ENCODE peak calls at places on chromosomes 1 and 21, in seven cellular contexts. V, K, M, Z, F, C and E are unnamed samples. For H3K9me3, the result is how much of the 10 kb centered on the place peaks cover.

GRCh38 chr1:182185147-182185546 is 123.6 kb upstream of the ZNF648 start:
- DNase-seq in V (no peak), K (no peak), M (no peak), Z (no peak), F (no peak), C (no peak), E (no peak)

GRCh38 chr1:193216920-193217319 is 30.5 kb upstream of the B3GALT2 start:
- DNase-seq in V (no peak), K (no peak), M (no peak), Z (no peak), F (no peak), C (no peak), E (no peak)

GRCh38 chr1:85142753-85143152 is 58.1 kb downstream of the SYDE2 start:
- DNase-seq in V (no peak), K (no peak), M (no peak), Z (no peak), F (no peak), C (no peak), E (no peak)

GRCh38 chr1:25106352-25106751 is 126.0 kb downstream of the SYF2 start:
- DNase-seq in V (no peak), K (no peak), M (no peak), Z (no peak), F (no peak), C (no peak), E (no peak)

GRCh38 chr1:31669786-31670582 is 25.3 kb upstream of the PEF1 start:
- DNase-seq in V (peak), K (peak), M (peak), Z (peak), F (peak), C (no peak), E (no peak)

GRCh38 chr21:43330306-43330881 is 96.5 kb downstream of the SIK1 start:
- DNase-seq in V (no peak), K (no peak), M (no peak), Z (no peak), F (no peak), C (peak), E (no peak)

GRCh38 chr1:154778944-154779343 is 91.1 kb downstream of the KCNN3 start:
- DNase-seq in V (no peak), K (no peak), M (no peak), Z (no peak), F (no peak), C (no peak), E (no peak)

GRCh38 chr1:13981142-13981541 is 281.2 kb downstream of the PRDM2 start:
- DNase-seq in V (no peak), K (no peak), M (no peak), Z (no peak), F (no peak), C (no peak), E (no peak)

GRCh38 chr1:54748094-54748835 is 16.1 kb downstream of the PARS2 start:
- DNase-seq in V (no peak), K (no peak), M (no peak), Z (no peak), F (no peak), C (no peak), E (no peak)

GRCh38 chr1:101309334-101310221 is 72.8 kb downstream of the S1PR1 start:
- DNase-seq in V (peak), K (peak), M (no peak), Z (peak), F (peak), C (peak), E (no peak)

GRCh38 chr1:179881642-179882252 is 338 bp upstream of the TOR1AIP1 start:
- DNase-seq in V (no peak), K (peak), M (peak), Z (no peak), F (no peak), C (no peak), E (no peak)

GRCh38 chr1:85502625-85503083 is 37.7 kb upstream of the DDAH1 start:
- DNase-seq in V (no peak), K (peak), M (no peak), Z (no peak), F (peak), C (peak), E (no peak)

GRCh38 chr1:1272341-1273151 is 1.1 kb downstream of the UBE2J2 start:
- DNase-seq in V (peak), K (peak), M (no peak), Z (peak), F (no peak), C (peak), E (no peak)

GRCh38 chr1:20462397-20462796 is 23.6 kb downstream of the CAMK2N1 start:
- DNase-seq in V (no peak), K (no peak), M (no peak), Z (peak), F (no peak), C (no peak), E (no peak)

GRCh38 chr1:31576201-31576669 is at the start of gene TINAGL1:
- DNase-seq in V (peak), K (peak), M (no peak), Z (peak), F (no peak), C (peak), E (no peak)

GRCh38 chr1:51957618-51958017 is 32.9 kb downstream of the RAB3B start:
- DNase-seq in V (no peak), K (peak), M (no peak), Z (no peak), F (no peak), C (no peak), E (no peak)

GRCh38 chr1:93665015-93665414 is 16.6 kb downstream of the BCAR3 start:
- DNase-seq in V (no peak), K (no peak), M (no peak), Z (no peak), F (peak), C (no peak), E (no peak)

GRCh38 chr1:2256430-2257244 is 28.5 kb downstream of the SKI start:
- DNase-seq in V (peak), K (no peak), M (no peak), Z (no peak), F (no peak), C (no peak), E (no peak)

GRCh38 chr21:22438428-22439086 is 1440.3 kb downstream of the NCAM2 start:
- DNase-seq in V (no peak), K (no peak), M (no peak), Z (no peak), F (no peak), C (peak), E (no peak)

GRCh38 chr1:196535727-196536126 is 72.5 kb downstream of the KCNT2 start:
- DNase-seq in V (no peak), K (no peak), M (no peak), Z (no peak), F (peak), C (no peak), E (no peak)

GRCh38 chr1:45490121-45490622 is 791 bp downstream of the TESK2 start:
- DNase-seq in V (no peak), K (peak), M (no peak), Z (no peak), F (no peak), C (no peak), E (no peak)

GRCh38 chr1:53110370-53111072 is 31.9 kb downstream of the SLC1A7 start:
- DNase-seq in V (peak), K (no peak), M (no peak), Z (peak), F (no peak), C (no peak), E (no peak)

GRCh38 chr1:20600156-20600555 is 11.3 kb downstream of the CDA start:
- DNase-seq in V (no peak), K (peak), M (no peak), Z (no peak), F (no peak), C (no peak), E (no peak)

GRCh38 chr1:205933672-205934618 is 9.3 kb downstream of the SLC26A9 start:
- DNase-seq in V (no peak), K (no peak), M (no peak), Z (no peak), F (no peak), C (no peak), E (no peak)

GRCh38 chr1:51070011-51070410 is 32.0 kb upstream of the C1orf185 start:
- DNase-seq in V (no peak), K (peak), M (no peak), Z (no peak), F (no peak), C (no peak), E (no peak)

GRCh38 chr1:248098529-248098928 is 3.5 kb downstream of the OR2L13 start:
- DNase-seq in V (no peak), K (no peak), M (no peak), Z (no peak), F (no peak), C (no peak), E (no peak)

GRCh38 chr1:248094884-248095283 is at the start of gene OR2L13:
- DNase-seq in V (no peak), K (no peak), M (no peak), Z (no peak), F (no peak), C (no peak), E (no peak)
- H3K9me3 ChIP-seq in V (under half), K (under half), M (under half), Z (under half), F (under half), C (under half), E (under half)

GRCh38 chr1:47627471-47628370 is 189.9 kb downstream of the FOXD2 start:
- DNase-seq in V (no peak), K (peak), M (no peak), Z (peak), F (no peak), C (no peak), E (no peak)

GRCh38 chr1:47630346-47630745 is 192.5 kb downstream of the FOXD2 start:
- DNase-seq in V (no peak), K (no peak), M (no peak), Z (no peak), F (no peak), C (no peak), E (no peak)

GRCh38 chr1:47629201-47629600 is 191.4 kb downstream of the FOXD2 start:
- DNase-seq in V (no peak), K (no peak), M (no peak), Z (peak), F (no peak), C (no peak), E (no peak)

GRCh38 chr1:47624531-47624930 is 186.7 kb downstream of the FOXD2 start:
- DNase-seq in V (no peak), K (peak), M (no peak), Z (no peak), F (no peak), C (no peak), E (no peak)

GRCh38 chr1:47627016-47627415 is 189.2 kb downstream of the FOXD2 start:
- DNase-seq in V (no peak), K (peak), M (no peak), Z (no peak), F (no peak), C (no peak), E (no peak)
- TF ChIP-seq CTCF in V (no peak), K (no peak), M (no peak), Z (no peak), F (no peak), C (no peak), E (peak)

GRCh38 chr1:184037849-184038591 is 492 bp upstream of the COLGALT2 start:
- DNase-seq in V (no peak), K (no peak), M (no peak), Z (no peak), F (no peak), C (no peak), E (no peak)
- H3K4me3 ChIP-seq in V (no peak), K (no peak), M (no peak), Z (peak), F (peak), C (no peak), E (no peak)

GRCh38 chr1:4636644-4637380 is 17.6 kb upstream of the AJAP1 start:
- DNase-seq in V (no peak), K (no peak), M (no peak), Z (no peak), F (no peak), C (no peak), E (no peak)

GRCh38 chr1:4636186-4636585 is 18.2 kb upstream of the AJAP1 start:
- DNase-seq in V (no peak), K (no peak), M (no peak), Z (peak), F (no peak), C (no peak), E (no peak)

GRCh38 chr1:4634793-4635406 is 19.5 kb upstream of the AJAP1 start:
- DNase-seq in V (no peak), K (no peak), M (no peak), Z (peak), F (no peak), C (no peak), E (no peak)

GRCh38 chr1:4633346-4633745 is 21.1 kb upstream of the AJAP1 start:
- DNase-seq in V (no peak), K (no peak), M (no peak), Z (no peak), F (no peak), C (no peak), E (no peak)

DNA sequence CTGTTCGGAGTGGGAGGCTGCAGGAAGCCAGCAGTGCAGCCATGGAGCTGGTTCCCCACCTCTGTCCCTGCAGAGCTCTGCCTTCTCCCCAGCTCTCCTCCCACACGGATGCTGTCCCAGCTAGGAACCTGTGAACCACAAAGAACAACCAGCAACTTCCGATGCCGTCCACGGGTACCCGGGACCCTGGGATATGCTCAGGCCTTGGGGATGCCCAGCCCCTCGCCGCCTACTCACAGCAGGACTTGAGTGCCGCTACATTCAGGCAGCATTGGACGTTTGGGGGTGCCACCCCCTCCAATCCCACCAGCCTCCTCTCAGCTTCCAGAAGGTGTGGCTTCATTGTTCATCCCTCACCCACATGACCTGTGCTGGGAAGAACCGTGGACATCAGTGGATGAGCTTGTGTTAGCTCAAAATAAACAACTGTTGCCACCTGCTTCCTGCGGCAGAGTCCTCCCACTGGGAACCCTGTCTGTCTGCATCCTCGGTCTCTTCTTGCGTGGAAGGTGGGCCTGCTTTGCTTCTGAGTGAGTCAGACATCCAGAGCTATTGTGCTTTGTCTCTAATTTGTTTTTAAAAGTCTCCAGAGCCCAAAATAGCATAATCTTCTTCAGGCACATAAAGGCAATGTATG is 20.1 kb upstream of the AJAP1 start:
- DNase-seq in V (no peak), K (no peak), M (no peak), Z (peak), F (no peak), C (no peak), E (no peak)
- H3K9me3 ChIP-seq in V (under half), K (under half), M (under half), Z (under half), F (under half), C (under half), E (under half)